ENCODE peak calls at places on chromosomes 1 and 21, in eight cellular contexts. F is heart left ventricle, A is left ventricle myocardium inferior, I is A549, R is stomach, T is testis, W is lower lobe of right lung, G is uterus. H is an unnamed sample.
A peak's percentile ranks its signal among the peaks of the same experiment; 100 is the strongest.

GRCh38 chr1:110524311-110525249 is 5.6 kb upstream of the KCNA10 start:
- DNase-seq in F (peak; percentile 33), A (no peak), G (no peak), I (peak; percentile 29), T (peak; percentile 56), R (peak; percentile 38), W (no peak), H (no peak)

GRCh38 chr1:203480525-203481084 is 5.0 kb downstream of the PRELP start:
- DNase-seq in I (peak; percentile 63), G (peak; percentile 74), F (peak; percentile 48), R (peak; percentile 86), W (peak; percentile 65), T (peak; percentile 60), A (peak; percentile 55), H (peak; percentile 84)

GRCh38 chr1:190478193-190479007 is 736 bp upstream of the BRINP3 start:
- DNase-seq in R (no peak), I (no peak), T (peak; percentile 15), F (no peak), W (no peak), A (no peak), G (no peak), H (no peak)

GRCh38 chr1:202958544-202959275 is 598 bp upstream of the ADIPOR1 start:
- DNase-seq in F (no peak), T (no peak), I (no peak), A (no peak), G (no peak), R (no peak), W (no peak), H (no peak)

GRCh38 chr1:8665824-8666223 is 151.6 kb downstream of the RERE start:
- DNase-seq in W (no peak), F (no peak), I (no peak), A (no peak), G (no peak), R (no peak), T (no peak), H (no peak)

GRCh38 chr1:60874703-60875102 is 207.7 kb upstream of the NFIA start:
- DNase-seq in A (no peak), R (no peak), T (no peak), I (no peak), G (no peak), W (no peak), F (no peak), H (no peak)

GRCh38 chr1:6858586-6858985 is 73.3 kb downstream of the CAMTA1 start:
- DNase-seq in T (no peak), G (no peak), W (no peak), I (no peak), A (no peak), R (no peak), F (no peak), H (no peak)

GRCh38 chr1:27391511-27392095 is 819 bp upstream of the GPR3 start:
- DNase-seq in F (peak; percentile 71), R (peak; percentile 46), A (peak; percentile 58), I (no peak), W (no peak), T (peak; percentile 52), G (peak; percentile 71), H (no peak)

GRCh38 chr1:41073971-41074370 is 52.4 kb upstream of the SLFNL1 start:
- DNase-seq in R (no peak), G (no peak), T (no peak), F (no peak), W (no peak), I (no peak), A (no peak), H (no peak)

GRCh38 chr1:32701951-32702598 is 495 bp downstream of the SYNC start:
- DNase-seq in A (peak; percentile 37), G (peak; percentile 44), R (no peak), F (peak; percentile 35), W (peak; percentile 67), T (peak; percentile 42), I (no peak), H (no peak)

GRCh38 chr1:202858306-202858705 is 30.6 kb downstream of the RABIF start:
- DNase-seq in F (peak; percentile 46), I (no peak), G (peak; percentile 82), W (no peak), R (peak; percentile 30), A (peak; percentile 36), T (peak; percentile 84), H (no peak)

GRCh38 chr21:42567181-42567560 is 53.5 kb downstream of the SLC37A1 start:
- DNase-seq in F (no peak), W (no peak), G (peak; percentile 6), I (no peak), A (no peak), R (no peak), T (peak; percentile 5), H (no peak)

GRCh38 chr1:61481313-61481712 is 243.6 kb downstream of the TM2D1 start:
- DNase-seq in W (no peak), A (no peak), G (no peak), I (peak; percentile 28), T (no peak), F (no peak), R (no peak), H (no peak)

GRCh38 chr1:167249702-167250101 is 29.0 kb downstream of the POU2F1 start:
- DNase-seq in T (no peak), A (no peak), I (no peak), W (no peak), G (no peak), F (no peak), R (no peak), H (no peak)

GRCh38 chr1:240414237-240414636 is 197.7 kb downstream of the GREM2 start:
- DNase-seq in G (no peak), W (no peak), F (no peak), T (no peak), R (no peak), A (no peak), I (no peak), H (peak; percentile 30)

GRCh38 chr21:42837421-42838211 is 41.7 kb downstream of the WDR4 start:
- DNase-seq in R (peak; percentile 21), G (peak; percentile 11), W (no peak), F (no peak), T (no peak), I (no peak), A (peak; percentile 13), H (no peak)

GRCh38 chr21:32955307-32955937 is 70.3 kb upstream of the OLIG2 start:
- DNase-seq in R (no peak), G (no peak), F (no peak), I (no peak), A (no peak), T (no peak), W (no peak), H (no peak)

GRCh38 chr1:36731226-36732037 is 248.7 kb upstream of the CSF3R start:
- DNase-seq in T (no peak), F (no peak), G (no peak), R (no peak), W (no peak), I (no peak), A (no peak), H (no peak)

GRCh38 chr1:211833174-211833820 is 2.7 kb upstream of the LPGAT1 start:
- DNase-seq in W (no peak), T (no peak), R (no peak), G (no peak), I (no peak), A (no peak), F (no peak), H (no peak)

GRCh38 chr1:86848654-86849053 is 65.3 kb downstream of the SELENOF start:
- DNase-seq in I (no peak), F (no peak), T (no peak), R (no peak), G (no peak), W (no peak), A (no peak), H (no peak)

GRCh38 chr1:171844381-171844780 is 3.1 kb downstream of the DNM3 start:
- DNase-seq in A (no peak), I (no peak), R (no peak), W (no peak), G (no peak), T (no peak), F (no peak), H (no peak)

DNA sequence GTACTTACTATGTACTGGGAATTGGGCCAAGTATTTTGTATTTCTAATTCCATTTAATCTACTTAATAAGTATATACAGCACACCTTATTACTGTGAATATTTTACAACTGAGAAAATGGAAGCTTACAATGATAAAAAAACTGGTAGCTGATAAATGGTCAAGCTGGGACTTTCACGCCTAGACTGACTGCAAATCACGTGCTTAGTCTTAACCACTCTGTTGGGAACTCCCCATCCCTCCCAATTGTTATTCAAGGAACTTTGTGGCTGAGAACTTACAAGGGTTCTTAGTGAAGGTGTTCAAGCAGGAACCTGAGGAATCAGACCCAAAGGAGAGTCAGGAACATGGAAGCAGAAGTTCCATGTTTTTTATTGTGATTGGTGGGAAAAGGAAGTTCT is 26.9 kb downstream of the CD84 start:
- DNase-seq in F (no peak), T (no peak), I (no peak), R (no peak), G (no peak), A (no peak), W (no peak), H (no peak)
- H3K27ac ChIP-seq in F (no peak overlapping the region), T (no peak overlapping the region), I (no peak overlapping the region), R (no peak overlapping the region), G (no peak overlapping the region), A (no peak overlapping the region), W (no peak overlapping the region), H (no peak overlapping the region)

DNA sequence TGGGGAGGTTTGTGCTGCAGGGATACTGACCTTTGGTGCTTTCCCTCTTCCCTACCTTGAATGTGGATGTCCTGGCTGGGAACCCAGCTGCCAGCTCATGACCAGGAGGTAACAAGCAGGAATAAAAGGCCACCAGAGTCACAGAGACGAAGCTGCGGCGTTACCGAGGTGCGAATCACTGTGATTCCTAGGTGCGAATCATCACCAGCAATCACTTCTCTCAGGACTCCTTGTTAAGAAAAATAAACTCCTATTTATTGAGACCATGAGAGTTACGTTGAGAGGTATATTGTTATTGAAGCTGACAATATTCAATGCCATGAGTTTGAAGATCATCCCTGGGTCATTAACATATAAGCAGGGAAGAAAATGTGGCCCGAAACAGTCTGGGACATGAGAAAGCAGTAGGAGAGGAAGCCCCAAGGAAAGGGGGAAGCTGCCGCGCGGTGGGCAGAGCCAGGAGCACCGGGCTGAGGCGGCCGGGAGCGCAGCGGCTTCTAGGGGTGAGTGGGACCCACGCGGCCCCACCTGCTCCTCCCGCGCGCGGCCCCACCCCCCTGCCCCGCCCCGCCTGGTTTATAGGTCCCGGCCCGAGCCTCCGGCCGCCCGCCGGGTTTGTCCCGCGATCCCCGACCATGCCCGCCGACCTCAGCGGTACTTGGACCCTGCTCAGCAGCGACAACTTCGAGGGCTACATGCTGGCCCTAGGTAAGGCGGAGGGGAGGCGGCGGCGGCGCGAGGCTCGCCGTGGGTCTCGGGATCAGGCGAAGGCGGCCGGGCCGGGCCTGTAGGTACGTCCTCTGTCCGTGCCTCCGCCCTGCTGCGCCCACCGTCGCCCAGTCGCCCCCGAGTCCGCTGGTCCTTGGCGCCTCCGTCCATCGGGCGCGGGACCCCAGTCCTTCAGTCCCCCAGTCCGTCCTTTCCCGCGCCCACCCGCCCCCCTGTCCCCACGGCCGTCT is at the start of gene RBP7:
- DNase-seq in T (peak; percentile 17), W (peak; percentile 68), R (peak; percentile 26), F (peak; percentile 43), I (peak; percentile 27), G (peak; percentile 16), A (peak; percentile 36), H (no peak)
- H3K4me3 ChIP-seq in T (peak within 1 kb of the TSS; percentile 44), W (peak within 1 kb of the TSS; percentile 59), R (peak within 1 kb of the TSS; percentile 58), F (peak within 1 kb of the TSS; percentile 76), I (peak within 1 kb of the TSS; percentile 54), G (peak within 1 kb of the TSS; percentile 36), A (peak within 1 kb of the TSS; percentile 84), H (peak within 1 kb of the TSS; percentile 34)

GRCh38 chr1:182616130-182617074 is 12.2 kb upstream of the RGS16 start:
- DNase-seq in I (no peak), R (peak; percentile 86), F (peak; percentile 52), G (peak; percentile 69), W (peak; percentile 88), A (peak; percentile 76), T (peak; percentile 65), H (no peak)
- H3K27ac ChIP-seq in I (no peak overlapping the region), R (peak overlapping the region; percentile 87), F (no peak overlapping the region), G (peak overlapping the region; percentile 95), W (peak overlapping the region; percentile 91), A (peak overlapping the region; percentile 98), T (no peak overlapping the region), H (no peak overlapping the region)

GRCh38 chr1:89261926-89262540 is 10.6 kb downstream of the GBP5 start:
- DNase-seq in T (peak; percentile 50), W (no peak), G (peak; percentile 44), F (peak; percentile 36), R (no peak), A (peak; percentile 26), I (no peak), H (no peak)
- H3K4me3 ChIP-seq in T (no peak overlapping the region), W (peak overlapping the region; percentile 33), G (peak overlapping the region; percentile 23), F (peak overlapping the region; percentile 24), R (peak overlapping the region; percentile 19), A (peak overlapping the region; percentile 48), I (no peak overlapping the region), H (no peak overlapping the region)

H was measured in AG04450.